ENCODE peak calls at places on chromosomes 3 and 15, in five cellular contexts. P is HepG2, N is HCT116, R is GM12878, Z is H1. G is an unnamed sample.
A peak's percentile ranks its signal among the peaks of the same experiment; 100 is the strongest.

GRCh38 chr3:168094580-168094876 is 1.2 kb downstream of the GOLIM4 start:
- DNase-seq in R (no peak), N (no peak), P (no peak), Z (no peak), G (no peak)

GRCh38 chr3:112445839-112446238 is 53.4 kb downstream of the BTLA start:
- DNase-seq in N (no peak), Z (no peak), P (no peak), R (no peak), G (no peak)

GRCh38 chr3:71658131-71658530 is 67.1 kb downstream of the EIF4E3 start:
- DNase-seq in Z (no peak), P (no peak), N (peak; percentile 7), R (no peak), G (no peak)

GRCh38 chr3:122974764-122975162 is 52.8 kb downstream of the SEMA5B start:
- DNase-seq in P (no peak), Z (no peak), R (no peak), N (no peak), G (no peak)

GRCh38 chr3:9108876-9109569 is 140.4 kb downstream of the SRGAP3 start:
- DNase-seq in R (no peak), P (no peak), Z (no peak), N (no peak), G (no peak)

GRCh38 chr15:64452988-64453688 is 7.2 kb upstream of the ZNF609 start:
- DNase-seq in Z (no peak), P (no peak), R (no peak), N (no peak), G (no peak)

GRCh38 chr15:38169982-38170381 is 82.7 kb upstream of the SPRED1 start:
- DNase-seq in P (no peak), Z (no peak), R (no peak), N (no peak), G (no peak)

GRCh38 chr3:32334675-32335074 is 57.0 kb upstream of the CMTM7 start:
- DNase-seq in P (no peak), N (no peak), Z (peak; percentile 70), R (no peak), G (no peak)

GRCh38 chr15:20341901-20342605 is 199.5 kb downstream of the GOLGA6L6 start:
- DNase-seq in Z (no peak), R (no peak), P (no peak), N (no peak), G (no peak)

GRCh38 chr3:121436641-121437040 is 109.1 kb downstream of the POLQ start:
- DNase-seq in N (no peak), P (no peak), Z (no peak), R (no peak), G (no peak)

GRCh38 chr3:14235003-14235876 is 56.6 kb downstream of the LSM3 start:
- DNase-seq in Z (no peak), N (no peak), R (no peak), P (no peak), G (no peak)

GRCh38 chr3:38005076-38006020 is 14.8 kb downstream of the VILL start:
- DNase-seq in Z (no peak), R (no peak), P (peak; percentile 93), N (no peak), G (no peak)
- TF ChIP-seq YY1 in Z (no peak), R (no peak), P (peak; percentile 47), N (no peak), G (no peak)

GRCh38 chr3:126083138-126083445 is 832 bp downstream of the SLC41A3 start:
- DNase-seq in Z (no peak), R (no peak), N (no peak), P (no peak), G (no peak)

GRCh38 chr3:126082334-126083137 is 1.4 kb downstream of the SLC41A3 start:
- DNase-seq in Z (no peak), P (no peak), R (no peak), N (no peak), G (no peak)

GRCh38 chr3:126083511-126083912 is 412 bp downstream of the SLC41A3 start:
- DNase-seq in N (no peak), Z (peak; percentile 62), R (no peak), P (peak; percentile 14), G (no peak)

GRCh38 chr3:126080970-126081369 is 3.0 kb downstream of the SLC41A3 start:
- DNase-seq in R (no peak), Z (no peak), N (no peak), P (no peak), G (no peak)

DNA sequence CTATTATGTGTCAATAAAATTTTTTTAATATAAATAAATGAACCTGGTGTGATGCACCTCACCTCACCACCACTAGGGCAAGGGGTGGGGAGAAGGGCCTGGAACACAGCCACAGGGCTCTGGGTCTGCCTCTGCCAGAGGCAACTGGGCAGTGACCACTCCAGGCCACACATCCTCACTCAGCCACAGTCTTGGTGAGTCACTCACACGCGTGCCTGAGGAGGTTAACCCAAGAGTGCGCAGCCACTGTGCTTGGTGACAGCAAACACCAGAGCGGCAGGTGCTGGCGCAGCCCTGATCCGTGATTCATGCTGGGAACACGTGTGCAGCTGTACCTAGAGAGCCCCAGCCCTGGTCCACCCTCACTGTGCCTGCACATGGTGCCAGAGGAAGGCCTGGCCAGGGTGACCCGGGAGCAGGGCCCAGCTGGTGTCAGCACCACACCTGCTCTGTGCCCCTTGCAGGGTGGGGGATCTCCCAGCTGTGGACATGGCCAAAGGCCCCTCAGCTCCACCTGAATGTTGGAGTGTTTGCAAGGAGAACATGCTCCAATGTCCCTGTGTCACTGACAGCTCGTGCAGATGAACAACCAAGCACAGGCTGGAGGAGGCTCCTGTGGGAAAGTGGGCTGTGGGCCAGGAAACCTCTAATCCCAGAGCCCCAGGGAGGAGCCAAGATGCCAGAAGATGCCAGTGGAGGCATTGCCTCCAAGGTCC is 2.1 kb downstream of the SLC41A3 start:
- DNase-seq in N (peak; percentile 48), Z (no peak), R (no peak), P (peak; percentile 29), G (no peak)
- TF ChIP-seq YY1 in N (no peak), Z (no peak), R (no peak), P (no peak), G (no peak)

GRCh38 chr3:185316740-185317407 is 46.1 kb upstream of the MAP3K13 start:
- DNase-seq in N (no peak), P (peak; percentile 43), R (no peak), Z (no peak), G (no peak)

GRCh38 chr3:185319801-185320200 is 43.1 kb upstream of the MAP3K13 start:
- DNase-seq in R (no peak), P (no peak), N (no peak), Z (no peak), G (no peak)

GRCh38 chr3:185320949-185321348 is 42.0 kb upstream of the MAP3K13 start:
- DNase-seq in Z (no peak), P (no peak), R (no peak), N (no peak), G (no peak)

GRCh38 chr3:185317674-185318073 is 45.3 kb upstream of the MAP3K13 start:
- DNase-seq in N (no peak), P (peak; percentile 66), Z (no peak), R (no peak), G (no peak)

DNA sequence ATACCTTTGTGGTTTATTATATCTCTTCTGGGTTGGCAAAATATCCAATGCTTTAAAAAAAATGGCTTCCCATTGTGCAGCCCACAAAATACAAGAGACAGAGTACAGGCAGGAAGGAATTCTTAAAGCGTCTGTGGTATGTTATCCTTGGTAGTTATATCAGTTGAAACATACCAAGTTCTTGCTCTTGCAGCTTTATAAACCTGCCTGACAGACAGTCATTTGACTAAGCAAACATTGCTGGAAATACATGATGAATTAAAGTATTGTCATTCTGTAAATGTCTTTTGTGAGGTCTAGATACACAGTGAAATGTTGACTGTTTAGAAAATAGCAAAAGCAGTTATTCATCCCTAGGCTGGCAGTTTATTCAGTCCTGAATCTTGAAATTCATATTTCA is 44.8 kb upstream of the MAP3K13 start:
- DNase-seq in R (no peak), Z (no peak), N (no peak), P (peak; percentile 55), G (no peak)
- TF ChIP-seq YY1 in R (no peak), Z (no peak), N (no peak), P (no peak), G (no peak)

GRCh38 chr3:148866261-148866660 is 1.2 kb downstream of the CPA3 start:
- DNase-seq in P (no peak), N (no peak), Z (no peak), R (no peak), G (peak; percentile 9)
- TF ChIP-seq YY1 in P (no peak), N (no peak), Z (no peak), R (no peak), G (no peak)

DNA sequence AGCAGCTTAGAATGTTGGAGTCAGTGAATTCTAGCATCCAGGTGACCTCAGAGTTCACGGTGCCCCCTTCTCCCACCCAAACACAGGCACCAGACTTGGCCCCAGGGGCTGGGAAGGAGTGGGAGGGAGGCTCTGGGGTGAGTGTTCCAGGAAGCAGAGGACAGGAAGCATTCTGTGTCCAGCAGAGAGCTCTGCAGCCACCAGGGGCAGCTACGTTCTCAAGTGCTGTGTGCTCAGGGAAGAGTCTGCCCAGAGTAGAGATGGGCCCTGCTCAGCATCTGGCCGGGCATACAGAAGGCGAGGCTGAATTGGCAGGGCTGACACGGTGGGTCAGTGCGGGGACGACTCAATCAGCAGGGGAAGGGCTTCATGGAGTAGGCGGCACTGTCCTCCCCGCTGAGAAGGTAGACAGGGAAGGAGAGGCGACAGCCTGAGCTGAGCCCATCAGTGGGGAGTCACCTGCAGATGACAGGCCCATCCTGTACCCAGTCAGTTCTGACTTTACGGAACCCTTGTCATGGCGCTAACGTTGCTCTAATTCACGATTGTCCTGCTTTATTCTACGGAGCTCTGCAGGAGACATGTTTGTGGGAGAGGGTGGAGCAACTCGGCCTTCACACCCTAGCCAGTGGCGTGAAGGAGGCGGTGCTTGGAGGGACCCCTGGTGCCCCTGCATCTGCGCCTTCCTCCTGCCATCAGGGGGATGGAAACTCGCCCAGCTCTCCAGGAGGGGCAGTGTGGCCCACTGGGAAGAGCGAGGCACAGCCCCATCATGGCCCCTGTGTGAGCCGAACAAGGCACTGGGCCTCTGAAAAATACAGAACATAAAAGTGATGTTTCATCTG is 82.1 kb downstream of the C3orf70 start:
- DNase-seq in N (peak; percentile 18), Z (peak; percentile 64), P (peak; percentile 73), R (no peak), G (peak; percentile 46)
- TF ChIP-seq YY1 in N (no peak), Z (no peak), P (peak; percentile 38), R (no peak), G (no peak)

GRCh38 chr3:197428117-197428761 is 127.5 kb downstream of the BDH1 start:
- DNase-seq in P (peak; percentile 28), N (peak; percentile 32), Z (no peak), R (no peak), G (no peak)
- TF ChIP-seq YY1 in P (no peak), N (no peak), Z (no peak), R (no peak), G (no peak)

GRCh38 chr3:46646700-46647099 is 34.4 kb downstream of the FAM240A start:
- DNase-seq in N (no peak), R (no peak), P (no peak), Z (peak; percentile 37), G (no peak)
- TF ChIP-seq YY1 in N (no peak), R (no peak), P (no peak), Z (no peak), G (no peak)

GRCh38 chr3:155382396-155383042 is 89.0 kb upstream of the STRIT1 start:
- DNase-seq in Z (peak; percentile 87), R (no peak), P (peak; percentile 53), N (peak; percentile 63), G (peak; percentile 87)
- TF ChIP-seq YY1 in Z (peak; percentile 28), R (no peak), P (peak; percentile 38), N (no peak), G (no peak)

GRCh38 chr15:82064824-82065223 is 19.0 kb upstream of the MEX3B start:
- DNase-seq in R (no peak), N (no peak), P (no peak), Z (no peak), G (no peak)
- TF ChIP-seq YY1 in R (no peak), N (no peak), P (no peak), Z (no peak), G (no peak)